ENCODE peak calls at places on chromosomes 16 and 17, in six cellular contexts. X is fibroblast of gingiva; K is stimulated activated naive CD8-positive, alpha-beta T cell treated with anti-CD3 and anti-CD28 coated beads, Interleukin-15, Interleukin-2, amounts not matched to agents 100 U/mL and 50 U/mL, for 24 hours; L is HL-60; F is GM03348; J is NAMALWA. G is an unnamed sample.

GRCh38 chr16:1784977-1785845 is 2.5 kb downstream of the NUBP2 start:
- DNase-seq in X (no peak), F (no peak), J (no peak), K (peak; percentile 4), L (no peak), G (no peak)

GRCh38 chr16:2883027-2883846 is at the start of gene FLYWCH2:
- DNase-seq in K (peak; percentile 100), J (peak; percentile 97), F (peak; percentile 94), L (peak; percentile 96), X (peak; percentile 95), G (peak; percentile 100)

GRCh38 chr16:67656344-67657016 is 3.6 kb downstream of the ACD start:
- DNase-seq in X (no peak), F (no peak), L (no peak), J (no peak), K (no peak), G (no peak)

GRCh38 chr16:8103649-8104289 is 486.5 kb downstream of the TMEM114 start:
- DNase-seq in F (no peak), X (no peak), L (no peak), K (no peak), J (no peak), G (no peak)

GRCh38 chr17:9021158-9021984 is at the start of gene NTN1:
- DNase-seq in F (peak; percentile 67), K (peak; percentile 71), J (no peak), L (no peak), X (peak; percentile 37), G (peak; percentile 64)

GRCh38 chr17:17698869-17699351 is 17.7 kb downstream of the RAI1 start:
- DNase-seq in J (no peak), K (no peak), F (peak; percentile 52), L (no peak), X (peak; percentile 15), G (no peak)

GRCh38 chr16:84985079-84986065 is 26.0 kb downstream of the ZDHHC7 start:
- DNase-seq in K (no peak), X (peak; percentile 89), F (peak; percentile 83), J (no peak), L (no peak), G (no peak)

GRCh38 chr16:80739523-80739922 is 64.9 kb downstream of the CDYL2 start:
- DNase-seq in K (peak; percentile 27), F (no peak), L (no peak), J (no peak), X (no peak), G (no peak)

GRCh38 chr17:68437979-68438877 is 19.1 kb downstream of the WIPI1 start:
- DNase-seq in F (no peak), X (no peak), J (peak; percentile 59), K (peak; percentile 49), L (no peak), G (no peak)

GRCh38 chr16:50407351-50407750 is 38.6 kb upstream of the BRD7 start:
- DNase-seq in F (no peak), K (no peak), L (no peak), J (no peak), X (no peak), G (no peak)

GRCh38 chr17:29010586-29010985 is 4.8 kb upstream of the SEZ6 start:
- DNase-seq in K (no peak), J (no peak), L (no peak), X (no peak), F (no peak), G (no peak)

GRCh38 chr17:27421111-27421510 is 35.1 kb upstream of the KSR1 start:
- DNase-seq in K (no peak), J (no peak), X (no peak), L (no peak), F (no peak), G (no peak)

GRCh38 chr17:74566132-74566753 is 1.1 kb downstream of the CD300H start:
- DNase-seq in L (no peak), K (peak; percentile 56), X (no peak), J (peak; percentile 56), F (peak; percentile 36), G (no peak)

GRCh38 chr17:74431568-74432483 is at the start of gene GPRC5C:
- DNase-seq in J (no peak), X (no peak), K (peak; percentile 66), F (no peak), L (peak; percentile 45), G (peak; percentile 49)

GRCh38 chr16:17544304-17544703 is 73.5 kb upstream of the XYLT1 start:
- DNase-seq in F (no peak), J (no peak), K (no peak), X (no peak), L (no peak), G (no peak)

GRCh38 chr17:75751676-75752404 is 13.2 kb downstream of the GALK1 start:
- DNase-seq in X (no peak), L (no peak), K (no peak), J (no peak), F (no peak), G (no peak)

GRCh38 chr16:58499615-58500328 is at the start of gene NDRG4:
- DNase-seq in J (peak; percentile 92), L (no peak), K (peak; percentile 47), F (peak; percentile 88), X (peak; percentile 76), G (no peak)

GRCh38 chr17:66423436-66423922 is 121.1 kb downstream of the PRKCA start:
- DNase-seq in K (no peak), L (no peak), J (no peak), F (peak; percentile 38), X (no peak), G (no peak)

GRCh38 chr17:75390982-75391381 is 14.5 kb downstream of the GRB2 start:
- DNase-seq in F (peak; percentile 40), L (no peak), K (no peak), J (no peak), X (peak; percentile 53), G (no peak)

GRCh38 chr17:44220211-44221071 is 966 bp upstream of the UBTF start:
- DNase-seq in F (peak; percentile 87), X (peak; percentile 70), L (no peak), J (peak; percentile 58), K (peak; percentile 62), G (peak; percentile 56)

GRCh38 chr17:73645050-73645871 is 1.0 kb upstream of the SDK2 start:
- DNase-seq in F (peak; percentile 63), J (no peak), K (peak; percentile 55), X (no peak), L (no peak), G (peak; percentile 48)

GRCh38 chr16:30184430-30185140 is 1.2 kb downstream of the CORO1A start:
- DNase-seq in X (no peak), K (peak; percentile 57), J (peak; percentile 66), F (no peak), L (peak; percentile 95), G (no peak)

GRCh38 chr17:14205992-14206461 is 30.6 kb downstream of the CDRT15 start:
- DNase-seq in K (peak; percentile 58), L (no peak), F (no peak), X (no peak), J (no peak), G (no peak)

GRCh38 chr17:1123397-1124237 is 56.2 kb downstream of the ABR start:
- DNase-seq in J (peak; percentile 47), X (no peak), F (no peak), K (no peak), L (no peak), G (no peak)

GRCh38 chr17:3740611-3741073 is 16.9 kb downstream of the HASPIN start:
- DNase-seq in X (no peak), K (peak; percentile 52), J (no peak), F (no peak), L (peak; percentile 46), G (peak; percentile 27)

GRCh38 chr16:70611785-70612303 is 34.5 kb upstream of the IL34 start:
- DNase-seq in K (no peak), X (no peak), L (no peak), J (no peak), F (no peak), G (no peak)

GRCh38 chr17:67157732-67158639 is 87.0 kb downstream of the HELZ start:
- DNase-seq in K (no peak), L (no peak), J (peak; percentile 37), F (peak; percentile 36), X (peak; percentile 54), G (no peak)

GRCh38 chr17:7186241-7186640 is 7.1 kb upstream of the ASGR1 start:
- DNase-seq in F (no peak), X (no peak), J (peak; percentile 33), K (no peak), L (no peak), G (no peak)

GRCh38 chr17:55654821-55655220 is 67.8 kb downstream of the TMEM100 start:
- DNase-seq in X (no peak), J (no peak), L (no peak), K (no peak), F (no peak), G (no peak)

GRCh38 chr17:15380447-15380846 is 39.0 kb upstream of the TEKT3 start:
- DNase-seq in F (no peak), J (no peak), K (no peak), X (no peak), L (no peak), G (no peak)

GRCh38 chr16:15552507-15552906 is 90.4 kb downstream of the MARF1 start:
- DNase-seq in F (no peak), J (no peak), K (no peak), X (no peak), L (no peak), G (no peak)

GRCh38 chr16:81451753-81452680 is 7.4 kb downstream of the CMIP start:
- DNase-seq in L (no peak), X (no peak), F (no peak), K (peak; percentile 45), J (no peak), G (no peak)

GRCh38 chr16:63890072-63890471 is 1231.8 kb downstream of the CDH11 start:
- DNase-seq in K (no peak), F (peak; percentile 16), L (no peak), X (no peak), J (no peak), G (no peak)

GRCh38 chr17:42053701-42054100 is 3.3 kb upstream of the C17orf113 start:
- DNase-seq in X (no peak), F (no peak), K (no peak), J (no peak), L (no peak), G (no peak)

GRCh38 chr17:2064980-2065785 is 10.3 kb downstream of the HIC1 start:
- DNase-seq in F (peak; percentile 74), J (peak; percentile 47), L (no peak), K (peak; percentile 78), X (peak; percentile 35), G (no peak)

GRCh38 chr16:11253009-11253994 is 2.7 kb downstream of the SOCS1 start:
- DNase-seq in L (no peak), K (peak; percentile 69), F (no peak), J (peak; percentile 37), X (no peak), G (no peak)

GRCh38 chr17:30597776-30598288 is 120.6 kb downstream of the GOSR1 start:
- DNase-seq in L (no peak), J (no peak), F (no peak), K (no peak), X (no peak), G (no peak)

GRCh38 chr17:28112199-28112995 is 69.9 kb downstream of the NLK start:
- DNase-seq in L (no peak), K (no peak), X (peak; percentile 62), F (peak; percentile 26), J (no peak), G (no peak)

GRCh38 chr17:73827627-73828241 is 183.5 kb upstream of the SDK2 start:
- DNase-seq in X (no peak), J (no peak), F (no peak), K (no peak), L (no peak), G (no peak)

GRCh38 chr16:56478228-56479049 is 27.1 kb downstream of the OGFOD1 start:
- DNase-seq in L (no peak), K (no peak), F (peak; percentile 10), X (peak; percentile 13), J (no peak), G (no peak)

G was measured in stimulated activated naive B cell treated with anti-CD40 and anti-IgM and Interleukin-4, amounts not matched to agents 10 μg/mL and 1 μg/mL and 100 μg/mL, for 72 hours.